ENCODE peak calls at places on chromosomes 1 and 21, in four cellular contexts. I is body of pancreas, M is GM12891, U is esophagus squamous epithelium. R is an unnamed sample.

GRCh38 chr21:35139382-35139715 is 90.2 kb upstream of the RUNX1 start:
- DNase-seq in U (no peak), I (no peak), M (no peak), R (no peak)

GRCh38 chr1:185397183-185397582 is 80.1 kb upstream of the IVNS1ABP start:
- DNase-seq in U (no peak), M (no peak), I (no peak), R (no peak)

GRCh38 chr1:165629848-165630628 is 996 bp upstream of the MGST3 start:
- DNase-seq in M (no peak), U (no peak), I (no peak), R (no peak)

GRCh38 chr1:91099746-91100621 is 78.1 kb upstream of the ZNF644 start:
- DNase-seq in U (no peak), I (no peak), M (no peak), R (no peak)

GRCh38 chr1:156193208-156193487 is 756 bp upstream of the SLC25A44 start:
- DNase-seq in I (no peak), M (no peak), U (no peak), R (no peak)

GRCh38 chr1:219317762-219318353 is 144.2 kb downstream of the LYPLAL1 start:
- DNase-seq in I (no peak), M (peak; percentile 15), U (no peak), R (peak; percentile 5)

GRCh38 chr1:109984456-109985250 is at the start of gene AHCYL1:
- DNase-seq in U (peak; percentile 98), M (peak; percentile 97), I (peak; percentile 100), R (peak; percentile 99)

GRCh38 chr1:78560811-78561210 is 59.4 kb upstream of the IFI44L start:
- DNase-seq in U (no peak), M (no peak), I (no peak), R (no peak)

GRCh38 chr21:44887807-44888580 is 14.5 kb upstream of the PTTG1IP start:
- DNase-seq in I (no peak), U (no peak), M (no peak), R (no peak)
- TF ChIP-seq POLR2A in I (no peak), U (no peak), M (no peak), R (no peak)

GRCh38 chr1:50970927-50971582 is 1.0 kb downstream of the CDKN2C start:
- DNase-seq in I (no peak), U (no peak), M (no peak), R (no peak)

GRCh38 chr1:50971748-50972305 is 1.8 kb downstream of the CDKN2C start:
- DNase-seq in U (no peak), I (no peak), M (no peak), R (no peak)

GRCh38 chr1:50969611-50970507 is at the start of gene CDKN2C:
- DNase-seq in I (peak; percentile 88), M (peak; percentile 18), U (no peak), R (peak; percentile 87)

GRCh38 chr1:50968884-50969610 is 998 bp upstream of the CDKN2C start:
- DNase-seq in U (no peak), M (peak; percentile 24), I (peak; percentile 65), R (peak; percentile 90)

GRCh38 chr1:50970508-50970885 is 452 bp downstream of the CDKN2C start:
- DNase-seq in I (no peak), M (no peak), U (no peak), R (no peak)
- TF ChIP-seq POLR2A in I (no peak), M (no peak), U (no peak), R (no peak)

DNA sequence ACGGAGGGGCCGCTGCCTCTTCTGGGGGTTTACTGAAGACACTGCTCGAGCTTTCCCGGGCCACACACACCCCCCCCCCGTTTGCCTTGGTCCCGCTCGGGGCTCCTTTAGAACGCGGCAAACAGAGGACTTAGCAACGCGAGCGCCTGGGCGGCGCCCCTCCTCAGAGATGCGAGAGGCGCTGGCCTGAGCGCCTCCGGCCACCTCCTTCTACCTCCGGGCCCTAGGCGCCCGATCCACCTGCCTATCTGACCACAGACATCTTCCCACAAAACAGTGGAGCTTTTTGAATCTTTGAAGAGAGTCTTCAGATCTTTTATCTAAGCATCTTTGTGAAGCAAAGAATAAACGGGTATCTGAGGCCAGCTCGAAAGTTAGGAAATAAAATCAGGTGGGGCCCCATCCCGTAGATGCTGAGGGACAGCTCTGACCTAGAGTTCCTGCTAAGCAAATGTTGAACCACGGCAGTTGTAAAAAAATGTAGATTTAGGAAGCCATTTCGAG is 436 bp upstream of the TTLL7 start:
- DNase-seq in I (peak; percentile 80), U (no peak), M (peak; percentile 42), R (peak; percentile 93)
- TF ChIP-seq POLR2A in I (no peak), U (no peak), M (no peak), R (no peak)

GRCh38 chr1:25338188-25338981 is at the start of gene TMEM50A:
- DNase-seq in M (peak; percentile 79), I (peak; percentile 91), U (peak; percentile 38), R (peak; percentile 90)
- TF ChIP-seq POLR2A in M (peak; percentile 40), I (peak; percentile 83), U (no peak), R (peak; percentile 72)

DNA sequence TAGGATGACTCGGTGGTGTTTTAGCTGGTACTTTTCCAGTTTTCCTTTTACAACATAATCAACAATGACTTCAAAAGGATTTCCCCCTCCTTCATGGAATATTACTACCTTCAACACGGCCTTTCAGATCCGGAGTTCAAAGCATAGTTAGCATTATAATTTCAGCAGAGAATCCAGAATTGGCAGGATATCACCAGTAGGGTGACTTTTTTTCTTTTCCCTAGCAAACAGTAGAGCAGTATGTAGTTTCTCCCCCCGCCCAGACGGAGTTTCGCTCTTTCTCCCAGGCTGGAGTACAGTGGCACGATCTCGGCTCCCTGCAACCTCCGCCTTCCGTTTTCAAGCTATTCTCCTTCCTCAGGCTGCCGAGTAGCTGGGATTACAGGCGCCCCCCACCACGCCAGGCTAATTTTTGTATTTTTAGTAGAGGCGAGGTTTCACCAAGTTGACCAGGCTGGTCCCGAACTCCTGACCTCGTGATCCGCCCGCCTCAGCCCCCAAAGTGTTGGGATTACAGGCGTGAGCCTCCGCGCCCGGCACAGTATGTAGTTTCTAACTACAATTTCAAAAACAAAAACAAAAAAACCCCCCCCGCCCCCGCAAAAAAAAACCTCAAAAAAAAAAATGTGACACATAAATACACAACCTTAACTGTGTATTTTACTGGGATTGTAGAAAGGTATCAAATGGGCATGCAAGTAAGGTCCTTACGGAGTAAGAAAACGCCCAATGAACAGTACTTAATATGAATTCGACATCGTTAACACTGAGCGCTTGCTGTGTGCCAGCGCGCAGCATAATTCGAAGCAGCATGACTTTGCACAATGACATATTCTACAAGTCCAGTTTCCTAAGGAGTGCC is 1.5 kb upstream of the COX20 start:
- DNase-seq in M (no peak), I (peak; percentile 73), U (no peak), R (peak; percentile 90)
- TF ChIP-seq POLR2A in M (no peak), I (peak; percentile 81), U (no peak), R (peak; percentile 65)

DNA sequence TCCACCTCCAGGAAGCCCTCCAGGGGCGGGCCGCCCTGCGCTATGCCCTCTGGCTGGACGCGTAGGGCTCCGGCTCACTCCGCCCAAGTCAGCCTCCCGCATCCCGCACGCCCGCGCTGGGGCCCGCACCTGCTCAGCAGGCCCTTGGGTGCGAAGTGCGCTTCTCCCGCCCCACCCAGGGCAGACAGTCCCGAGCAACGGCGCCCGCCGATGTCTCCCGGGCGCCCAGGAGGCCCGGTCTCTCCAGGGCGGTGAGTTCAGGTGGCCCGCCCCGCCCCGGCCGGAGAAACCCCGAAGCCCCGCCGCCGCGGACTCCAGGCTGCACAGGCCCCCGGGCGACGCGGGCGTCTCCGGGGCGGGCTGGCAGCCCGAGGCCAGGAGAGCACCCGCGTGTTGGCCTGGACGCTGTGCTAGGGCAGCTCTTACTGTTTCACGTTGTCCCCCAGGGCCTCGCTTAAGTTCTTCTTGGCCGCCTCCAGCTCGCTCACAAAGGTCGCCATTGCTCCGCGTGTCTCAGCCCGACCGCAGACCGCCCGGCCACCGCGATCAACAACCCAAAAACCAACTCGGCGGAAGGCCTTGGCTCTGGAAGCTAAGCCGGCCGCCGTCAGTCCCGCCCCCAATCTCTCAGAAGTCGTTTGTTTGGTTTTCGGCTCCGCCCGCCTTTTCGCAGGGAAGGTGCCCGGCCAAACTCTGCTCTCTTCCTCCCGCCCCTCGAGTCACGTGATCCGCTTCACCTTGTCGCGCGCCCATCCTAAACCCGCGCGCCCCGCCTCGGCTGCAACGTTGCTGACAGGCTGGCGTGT is at the start of gene TADA1:
- DNase-seq in I (peak; percentile 99), M (peak; percentile 86), U (peak; percentile 90), R (peak; percentile 99)
- TF ChIP-seq POLR2A in I (peak; percentile 88), M (no peak), U (no peak), R (peak; percentile 75)

R was measured in erythroblast.